ENCODE peak calls at places on chromosomes 1 and 21, in seven cellular contexts. Z, O, T, I, B, V and J are unnamed samples.

GRCh38 chr1:53346007-53346813 is 18.3 kb upstream of the LRP8 start:
- DNase-seq in I (no peak), O (no peak), V (no peak), T (peak), Z (no peak), B (no peak), J (no peak)

GRCh38 chr1:221832151-221832550 is 90.3 kb upstream of the DUSP10 start:
- DNase-seq in I (no peak), T (no peak), V (no peak), B (no peak), O (no peak), Z (no peak), J (no peak)

GRCh38 chr1:18947570-18947969 is 8.9 kb downstream of the IFFO2 start:
- DNase-seq in I (no peak), O (no peak), Z (no peak), T (no peak), B (no peak), V (peak), J (no peak)

GRCh38 chr1:23556661-23557470 is 2.4 kb downstream of the ID3 start:
- DNase-seq in I (peak), B (no peak), V (peak), O (peak), T (no peak), Z (no peak), J (no peak)

GRCh38 chr1:86616871-86617270 is 70.0 kb downstream of the CLCA4 start:
- DNase-seq in O (no peak), V (no peak), Z (no peak), T (no peak), B (peak), I (no peak), J (peak)

GRCh38 chr1:9910080-9910424 is at the start of gene CTNNBIP1:
- DNase-seq in I (no peak), V (no peak), O (no peak), B (no peak), T (no peak), Z (no peak), J (no peak)

GRCh38 chr1:40625076-40625475 is 40.4 kb downstream of the RIMS3 start:
- DNase-seq in O (peak), Z (peak), V (peak), I (no peak), B (no peak), T (no peak), J (no peak)

GRCh38 chr21:42768324-42769121 is 110.8 kb downstream of the WDR4 start:
- DNase-seq in V (no peak), Z (no peak), T (no peak), I (no peak), O (no peak), B (no peak), J (no peak)

GRCh38 chr1:152047607-152047953 is 10.8 kb upstream of the S100A11 start:
- DNase-seq in O (no peak), I (peak), Z (no peak), V (peak), T (no peak), B (no peak), J (no peak)

GRCh38 chr1:232589111-232589808 is 40.7 kb downstream of the SIPA1L2 start:
- DNase-seq in O (no peak), T (no peak), V (no peak), B (no peak), I (no peak), Z (no peak), J (no peak)

GRCh38 chr1:32925360-32926142 is 24.4 kb upstream of the TMEM54 start:
- DNase-seq in T (no peak), V (peak), I (no peak), O (peak), B (no peak), Z (no peak), J (no peak)

GRCh38 chr21:26293291-26293946 is 122.8 kb upstream of the APP start:
- DNase-seq in T (no peak), Z (no peak), I (no peak), B (no peak), V (no peak), O (no peak), J (no peak)

GRCh38 chr1:54301494-54301893 is 101.5 kb downstream of the MRPL37 start:
- DNase-seq in Z (no peak), I (no peak), B (no peak), O (no peak), V (no peak), T (no peak), J (no peak)

GRCh38 chr1:6385673-6386191 is 7.8 kb downstream of the ACOT7 start:
- DNase-seq in B (no peak), I (peak), O (peak), T (peak), Z (peak), V (no peak), J (no peak)

GRCh38 chr1:231165371-231165770 is 3.5 kb downstream of the TRIM67 start:
- DNase-seq in O (peak), B (no peak), V (no peak), T (no peak), Z (no peak), I (peak), J (no peak)

GRCh38 chr1:212162635-212163034 is 122.6 kb upstream of the PPP2R5A start:
- DNase-seq in T (no peak), O (peak), B (peak), I (peak), Z (peak), V (no peak), J (no peak)

GRCh38 chr1:205377355-205377754 is 20.6 kb upstream of the KLHDC8A start:
- DNase-seq in I (no peak), V (no peak), B (no peak), T (no peak), Z (no peak), O (no peak), J (no peak)

GRCh38 chr1:95287078-95287477 is 53.1 kb downstream of the RWDD3 start:
- DNase-seq in O (no peak), I (no peak), B (no peak), Z (no peak), T (no peak), V (no peak), J (no peak)

GRCh38 chr1:9766759-9767442 is 56.9 kb downstream of the CLSTN1 start:
- DNase-seq in I (peak), Z (no peak), B (no peak), T (no peak), V (no peak), O (peak), J (no peak)

GRCh38 chr1:157167437-157167836 is 29.2 kb upstream of the ETV3 start:
- DNase-seq in V (no peak), T (no peak), O (no peak), I (no peak), B (no peak), Z (no peak), J (no peak)

GRCh38 chr21:33199516-33200217 is 30.1 kb upstream of the IFNAR2 start:
- DNase-seq in V (peak), I (peak), Z (no peak), B (peak), O (peak), T (no peak), J (peak)

GRCh38 chr1:151867321-151867720 is 13.8 kb upstream of the THEM5 start:
- DNase-seq in Z (no peak), T (no peak), B (no peak), O (no peak), I (no peak), V (no peak), J (no peak)

GRCh38 chr1:61290525-61290924 is 208.2 kb downstream of the NFIA start:
- DNase-seq in I (no peak), V (no peak), B (no peak), Z (no peak), O (no peak), T (no peak), J (no peak)

GRCh38 chr1:83626603-83627002 is 372.3 kb downstream of the TTLL7 start:
- DNase-seq in B (no peak), V (no peak), T (no peak), O (no peak), I (no peak), Z (no peak), J (peak)

GRCh38 chr1:39501666-39502065 is 10.2 kb downstream of the BMP8A start:
- DNase-seq in Z (no peak), I (peak), B (no peak), O (no peak), T (no peak), V (no peak), J (no peak)

GRCh38 chr1:9239622-9240401 is 5.2 kb downstream of the H6PD start:
- DNase-seq in V (no peak), T (peak), I (peak), O (peak), Z (peak), B (peak), J (peak)

GRCh38 chr1:187038789-187039188 is 210.0 kb downstream of the PLA2G4A start:
- DNase-seq in T (no peak), Z (no peak), B (no peak), I (peak), V (no peak), O (peak), J (no peak)

GRCh38 chr1:7015022-7015421 is 229.8 kb downstream of the CAMTA1 start:
- DNase-seq in O (no peak), I (no peak), Z (no peak), B (no peak), V (no peak), T (no peak), J (no peak)

GRCh38 chr1:41483960-41484844 is at the start of gene EDN2:
- DNase-seq in I (no peak), O (no peak), Z (peak), V (peak), B (no peak), T (peak), J (no peak)

GRCh38 chr1:29339176-29339575 is 102.9 kb downstream of the PTPRU start:
- DNase-seq in V (no peak), T (no peak), B (no peak), Z (no peak), O (no peak), I (no peak), J (no peak)

GRCh38 chr1:236922190-236922589 is 82.1 kb downstream of the MT1HL1 start:
- DNase-seq in T (no peak), V (no peak), I (no peak), Z (no peak), O (no peak), B (no peak), J (no peak)

GRCh38 chr1:89881415-89882058 is 60.7 kb downstream of the LRRC8D start:
- DNase-seq in V (no peak), B (no peak), I (no peak), T (no peak), Z (no peak), O (no peak), J (no peak)

GRCh38 chr1:101898137-101898536 is 98.6 kb downstream of the OLFM3 start:
- DNase-seq in V (no peak), Z (no peak), T (no peak), O (no peak), B (no peak), I (no peak), J (no peak)

GRCh38 chr1:53644496-53644895 is 94.5 kb downstream of the GLIS1 start:
- DNase-seq in O (no peak), I (no peak), Z (no peak), B (no peak), T (peak), V (no peak), J (no peak)

GRCh38 chr1:113073457-113073950 is 506 bp downstream of the LRIG2 start:
- DNase-seq in I (peak), B (no peak), Z (no peak), T (no peak), O (peak), V (no peak), J (no peak)

GRCh38 chr21:33236799-33237198 is 7.1 kb downstream of the IFNAR2 start:
- DNase-seq in V (no peak), T (no peak), O (no peak), B (no peak), Z (no peak), I (no peak), J (no peak)

GRCh38 chr21:42392731-42393442 is 3.0 kb downstream of the TMPRSS3 start:
- DNase-seq in Z (no peak), O (peak), I (no peak), T (peak), V (no peak), B (peak), J (no peak)

GRCh38 chr21:35981514-35982070 is 78.7 kb downstream of the SETD4 start:
- DNase-seq in I (no peak), O (no peak), Z (no peak), B (no peak), V (no peak), T (no peak), J (no peak)

GRCh38 chr1:207964195-207964966 is 53.5 kb upstream of the CD34 start:
- DNase-seq in O (no peak), V (no peak), Z (no peak), T (no peak), B (no peak), I (no peak), J (no peak)

GRCh38 chr1:172745014-172745413 is 86.1 kb downstream of the FASLG start:
- DNase-seq in B (peak), O (peak), Z (no peak), T (no peak), I (peak), V (no peak), J (peak)

DNA sequence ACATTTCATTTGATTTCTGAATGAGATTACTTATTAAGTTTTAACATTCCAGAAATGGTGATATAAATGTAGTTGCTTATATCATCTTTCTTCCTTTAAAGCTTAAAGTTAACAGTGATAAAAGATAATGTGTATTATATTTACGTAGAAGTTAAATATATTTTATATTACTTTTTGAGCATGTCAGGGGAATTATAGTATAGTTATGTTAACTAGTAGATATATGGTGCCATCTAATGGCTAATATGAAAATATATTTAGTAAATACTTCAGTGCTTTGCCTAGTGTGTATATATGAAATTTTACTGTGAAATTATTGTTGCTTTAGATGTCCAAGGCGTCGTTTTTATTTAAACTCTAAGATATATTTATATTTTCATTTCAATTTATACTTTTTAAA is 51.5 kb downstream of the SYT14 start:
- DNase-seq in V (no peak), I (peak), T (no peak), Z (no peak), B (peak), O (peak), J (no peak)
- TF ChIP-seq CTCF in V (no peak), I (peak), T (no peak), Z (peak), B (no peak), O (no peak), J (no peak)

DNA sequence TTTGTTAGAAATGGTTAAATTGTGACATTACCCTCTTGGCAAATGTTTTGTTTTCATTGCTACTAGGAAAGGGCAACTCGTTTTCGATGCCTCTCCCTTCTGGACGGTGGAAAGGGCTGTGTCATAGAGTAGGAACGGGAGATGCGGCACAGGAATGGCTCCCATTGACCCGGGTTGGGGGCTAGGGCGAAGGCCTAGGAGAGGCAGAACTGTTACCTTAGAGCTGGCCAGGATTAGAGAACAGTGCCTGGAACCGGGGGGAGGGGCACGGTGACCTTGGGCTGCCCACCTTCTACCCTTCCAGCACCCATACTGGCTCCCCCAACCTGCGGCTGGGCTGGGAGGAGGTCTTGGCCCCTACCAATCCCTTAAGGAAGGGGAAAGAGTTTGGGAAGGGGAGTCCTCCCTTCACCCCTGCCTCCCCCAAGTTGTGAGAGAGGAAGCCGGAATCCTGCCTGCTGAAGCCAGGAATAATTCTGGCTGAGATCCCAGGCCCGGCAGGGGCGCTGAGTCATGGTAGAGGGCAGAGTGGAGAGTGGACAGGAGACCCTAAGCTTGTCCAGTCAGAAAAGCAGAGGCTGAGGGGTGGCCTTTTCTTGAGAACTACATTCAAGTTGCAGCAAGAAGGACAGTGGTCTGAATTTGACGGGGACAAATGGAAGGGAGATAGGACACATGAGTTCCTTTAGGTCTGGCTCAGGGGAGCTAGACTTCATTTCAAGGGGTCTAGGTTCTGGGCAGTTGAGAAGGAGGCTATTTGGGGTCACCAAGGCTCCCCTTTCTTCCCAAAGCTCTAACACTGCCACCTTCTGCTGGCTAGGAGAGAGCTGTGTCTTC is 8.2 kb downstream of the LMNA start:
- DNase-seq in T (peak), I (peak), B (no peak), Z (peak), V (peak), O (peak), J (no peak)
- TF ChIP-seq CTCF in T (no peak), I (no peak), B (peak), Z (no peak), V (no peak), O (no peak), J (no peak)

GRCh38 chr1:103198996-103199395 is 90.7 kb upstream of the COL11A1 start:
- DNase-seq in Z (no peak), I (no peak), B (no peak), V (no peak), T (no peak), O (no peak), J (no peak)
- TF ChIP-seq CTCF in Z (no peak), I (no peak), B (no peak), V (no peak), T (no peak), O (no peak), J (no peak)

GRCh38 chr1:59506952-59507351 is 210.1 kb downstream of the FGGY start:
- DNase-seq in I (peak), V (no peak), B (peak), Z (no peak), O (peak), T (no peak), J (no peak)
- TF ChIP-seq CTCF in I (no peak), V (no peak), B (no peak), Z (no peak), O (no peak), T (no peak), J (no peak)

GRCh38 chr1:182584746-182585145 is 4.3 kb downstream of the RNASEL start:
- DNase-seq in Z (no peak), O (no peak), B (no peak), I (no peak), V (no peak), T (no peak), J (no peak)
- TF ChIP-seq CTCF in Z (no peak), O (no peak), B (no peak), I (no peak), V (no peak), T (no peak), J (no peak)

GRCh38 chr1:229975047-229975446 is 92.0 kb upstream of the GALNT2 start:
- DNase-seq in O (no peak), Z (no peak), B (no peak), T (no peak), I (no peak), V (no peak), J (no peak)
- TF ChIP-seq CTCF in O (no peak), Z (no peak), B (no peak), T (no peak), I (no peak), V (no peak), J (no peak)

DNA sequence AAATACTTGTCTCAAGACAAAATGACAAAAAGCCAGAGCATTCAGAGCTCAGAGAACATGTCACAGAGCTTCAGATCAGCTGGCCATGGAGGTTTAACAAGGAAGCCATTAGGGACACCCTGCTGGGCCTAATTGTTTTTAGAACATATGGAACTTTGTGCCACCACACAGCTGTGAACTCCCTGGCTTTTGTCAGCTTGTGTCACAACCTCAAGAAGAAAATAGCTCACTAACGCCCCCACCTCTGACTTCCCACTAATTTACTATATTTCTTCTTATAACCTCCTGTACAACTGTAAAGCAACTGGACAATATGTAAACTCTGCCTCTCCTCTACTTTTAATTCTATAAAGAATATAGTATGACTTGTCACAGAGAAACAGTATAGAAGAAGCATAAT is 21.0 kb upstream of the TDRD10 start:
- DNase-seq in Z (no peak), V (no peak), I (no peak), B (no peak), O (no peak), T (no peak), J (peak)
- TF ChIP-seq CTCF in Z (no peak), V (no peak), I (no peak), B (no peak), O (no peak), T (no peak), J (no peak)

GRCh38 chr1:200794506-200795065 is 55.9 kb downstream of the CAMSAP2 start:
- DNase-seq in Z (no peak), I (peak), V (no peak), T (no peak), B (no peak), O (no peak), J (no peak)
- TF ChIP-seq CTCF in Z (no peak), I (no peak), V (no peak), T (no peak), B (no peak), O (no peak), J (no peak)

GRCh38 chr1:3725366-3725765 is 26.9 kb upstream of the CCDC27 start:
- DNase-seq in Z (no peak), T (no peak), I (no peak), V (no peak), O (no peak), B (no peak), J (no peak)

GRCh38 chr1:3727825-3728776 is 24.1 kb upstream of the CCDC27 start:
- DNase-seq in O (no peak), B (no peak), T (no peak), I (no peak), Z (peak), V (no peak), J (no peak)

GRCh38 chr1:3729594-3730555 is 22.4 kb upstream of the CCDC27 start:
- DNase-seq in T (no peak), B (no peak), V (no peak), O (no peak), I (no peak), Z (peak), J (no peak)

GRCh38 chr1:3730556-3731247 is 21.5 kb upstream of the CCDC27 start:
- DNase-seq in V (no peak), I (no peak), O (no peak), T (no peak), B (no peak), Z (peak), J (no peak)

GRCh38 chr1:3727042-3727824 is 25.0 kb upstream of the CCDC27 start:
- DNase-seq in I (no peak), T (no peak), O (no peak), B (peak), Z (peak), V (no peak), J (no peak)
- TF ChIP-seq CTCF in I (peak), T (peak), O (peak), B (peak), Z (peak), V (no peak), J (peak)